ENCODE peak calls at places on chromosomes 7 and 10, in six cellular contexts. Y, T, A, C, N and E are unnamed samples.
A peak's percentile ranks its signal among the peaks of the same experiment; 100 is the strongest.

GRCh38 chr10:77204171-77204570 is 433.4 kb downstream of the KCNMA1 start:
- DNase-seq in N (no peak), T (no peak), C (no peak), Y (no peak), A (no peak), E (no peak)

GRCh38 chr10:106609867-106610266 is 554.6 kb downstream of the SORCS1 start:
- DNase-seq in Y (no peak), N (no peak), T (no peak), C (no peak), A (peak; percentile 13), E (peak; percentile 15)

GRCh38 chr10:47423476-47423875 is 39.4 kb upstream of the ZNF488 start:
- DNase-seq in C (no peak), Y (no peak), T (no peak), N (no peak), A (peak; percentile 59), E (peak; percentile 8)

GRCh38 chr7:148747274-148747673 is 48.6 kb downstream of the CUL1 start:
- DNase-seq in A (no peak), C (no peak), T (no peak), N (no peak), Y (no peak), E (no peak)

GRCh38 chr7:157717211-157718174 is 380.7 kb downstream of the DNAJB6 start:
- DNase-seq in N (no peak), T (no peak), A (no peak), Y (no peak), C (no peak), E (no peak)

GRCh38 chr7:75879771-75880184 is 944 bp downstream of the RHBDD2 start:
- DNase-seq in T (no peak), Y (no peak), C (no peak), N (peak; percentile 69), A (peak; percentile 53), E (peak; percentile 67)

GRCh38 chr10:94129393-94130130 is 135.8 kb downstream of the PLCE1 start:
- DNase-seq in A (peak; percentile 91), T (no peak), N (no peak), C (no peak), Y (no peak), E (peak; percentile 47)

GRCh38 chr7:70614237-70614984 is 517.5 kb upstream of the GALNT17 start:
- DNase-seq in T (no peak), A (peak; percentile 79), N (peak; percentile 19), C (no peak), Y (peak; percentile 66), E (peak; percentile 42)

GRCh38 chr7:77800158-77800557 is 1.6 kb downstream of the PHTF2 start:
- DNase-seq in T (no peak), C (peak; percentile 48), A (peak; percentile 21), Y (no peak), N (no peak), E (peak; percentile 37)

GRCh38 chr10:25209618-25210017 is 34.8 kb downstream of the GPR158 start:
- DNase-seq in Y (no peak), A (no peak), N (no peak), C (no peak), T (no peak), E (no peak)

GRCh38 chr10:80945267-80945880 is 407.7 kb downstream of the SH2D4B start:
- DNase-seq in T (no peak), C (no peak), N (no peak), A (no peak), Y (no peak), E (no peak)

GRCh38 chr7:79332091-79332490 is 121.4 kb downstream of the MAGI2 start:
- DNase-seq in A (peak; percentile 1), N (no peak), C (no peak), T (no peak), Y (no peak), E (peak; percentile 55)

GRCh38 chr10:6678211-6678803 is 98.2 kb upstream of the PRKCQ start:
- DNase-seq in N (peak; percentile 54), A (peak; percentile 59), Y (peak; percentile 49), C (no peak), T (no peak), E (peak; percentile 56)

GRCh38 chr7:132557489-132558044 is 18.7 kb downstream of the PLXNA4 start:
- DNase-seq in Y (no peak), N (no peak), A (peak; percentile 19), T (no peak), C (no peak), E (no peak)

GRCh38 chr7:129739427-129739826 is 127.9 kb downstream of the NRF1 start:
- DNase-seq in A (peak; percentile 26), Y (peak; percentile 32), T (no peak), N (no peak), C (no peak), E (no peak)

GRCh38 chr10:3948843-3949242 is 163.8 kb upstream of the KLF6 start:
- DNase-seq in Y (no peak), N (peak; percentile 67), C (no peak), T (no peak), A (no peak), E (no peak)

GRCh38 chr7:155797262-155798250 is 14.7 kb downstream of the SHH start:
- DNase-seq in T (no peak), N (no peak), C (no peak), Y (no peak), A (no peak), E (no peak)

GRCh38 chr7:149809215-149809614 is 29.0 kb upstream of the ZNF862 start:
- DNase-seq in C (no peak), A (no peak), N (no peak), T (no peak), Y (no peak), E (no peak)
- H3K4me3 ChIP-seq in C (no peak overlapping the region), A (no peak overlapping the region), N (no peak overlapping the region), T (no peak overlapping the region), Y (no peak overlapping the region), E (no peak overlapping the region)

GRCh38 chr10:45427956-45428338 is 53.9 kb downstream of the ALOX5 start:
- DNase-seq in A (no peak), Y (no peak), N (no peak), C (no peak), T (no peak), E (no peak)
- H3K4me1 ChIP-seq in A (no peaks in the 10 kb centered on the region), Y (no peaks in the 10 kb centered on the region), N (no peaks in the 10 kb centered on the region), C (peaks cover 3% of the 10 kb centered on the region), T (peaks cover 12% of the 10 kb centered on the region), E (no peaks in the 10 kb centered on the region)

DNA sequence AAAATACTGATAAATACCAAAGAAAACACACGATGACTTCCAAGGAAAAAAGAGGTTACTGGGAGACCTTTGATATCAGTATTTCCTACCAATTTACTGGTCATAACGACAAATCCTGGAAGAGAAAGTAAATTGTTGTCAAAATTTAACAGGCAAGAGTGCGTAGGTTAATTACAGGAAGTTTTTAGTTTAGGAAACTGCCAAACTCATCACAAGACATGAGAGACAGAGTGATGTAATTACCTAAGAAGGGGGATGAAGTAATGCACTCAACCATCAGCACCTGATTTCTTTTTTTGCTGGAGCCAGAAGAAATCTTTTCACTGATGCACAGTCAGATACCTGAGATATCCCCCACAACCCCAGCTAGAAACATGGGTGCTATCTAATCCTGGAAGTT is 16.8 kb downstream of the MACC1 start:
- DNase-seq in A (no peak), C (no peak), Y (no peak), N (no peak), T (no peak), E (no peak)
- H3K4me3 ChIP-seq in A (no peak overlapping the region), C (no peak overlapping the region), Y (no peak overlapping the region), N (no peak overlapping the region), T (no peak overlapping the region), E (no peak overlapping the region)

GRCh38 chr7:37428681-37429434 is 19.8 kb downstream of the ELMO1 start:
- DNase-seq in T (no peak), N (no peak), C (no peak), Y (no peak), A (no peak), E (no peak)
- H3K4me1 ChIP-seq in T (peaks cover 22% of the 10 kb centered on the region), N (no peaks in the 10 kb centered on the region), C (no peaks in the 10 kb centered on the region), Y (no peaks in the 10 kb centered on the region), A (no peaks in the 10 kb centered on the region), E (no peaks in the 10 kb centered on the region)

GRCh38 chr7:25832456-25832855 is 319.5 kb upstream of the NFE2L3 start:
- DNase-seq in N (no peak), T (no peak), A (no peak), C (no peak), Y (no peak), E (no peak)

GRCh38 chr7:25830228-25830627 is 321.8 kb upstream of the NFE2L3 start:
- DNase-seq in Y (no peak), T (no peak), C (no peak), N (no peak), A (no peak), E (no peak)

GRCh38 chr7:25830986-25831558 is 320.9 kb upstream of the NFE2L3 start:
- DNase-seq in N (no peak), C (no peak), T (no peak), A (no peak), Y (no peak), E (no peak)

GRCh38 chr7:25832926-25833325 is 319.1 kb upstream of the NFE2L3 start:
- DNase-seq in A (no peak), N (no peak), T (no peak), Y (no peak), C (no peak), E (no peak)

DNA sequence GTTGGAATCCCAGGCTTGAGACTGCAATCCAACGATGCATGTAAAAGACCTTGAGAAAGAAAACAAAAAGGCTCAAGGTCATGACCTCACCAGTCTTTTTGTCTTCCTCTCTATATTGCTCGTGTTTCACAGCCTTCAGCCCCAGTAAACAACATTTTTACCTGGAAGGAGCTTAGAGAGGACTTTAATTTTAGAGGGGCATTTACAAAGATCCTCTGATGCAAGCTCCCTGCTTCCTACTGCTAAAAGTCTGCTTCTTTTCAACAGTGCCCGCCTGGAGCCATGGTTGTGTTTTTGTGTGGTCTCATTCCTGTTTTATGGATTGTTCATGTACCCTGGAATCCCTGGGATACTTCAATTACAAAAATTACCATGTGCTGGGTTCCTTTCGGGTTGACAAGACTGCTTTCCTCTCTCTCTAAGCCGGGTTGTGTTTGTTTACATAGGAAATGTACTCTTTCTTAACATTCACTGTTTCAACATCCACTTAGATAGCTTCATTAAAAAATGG is 320.0 kb upstream of the NFE2L3 start:
- DNase-seq in A (no peak), Y (no peak), T (no peak), C (no peak), N (no peak), E (peak; percentile 59)
- H3K4me3 ChIP-seq in A (no peak overlapping the region), Y (no peak overlapping the region), T (no peak overlapping the region), C (no peak overlapping the region), N (no peak overlapping the region), E (no peak overlapping the region)

DNA sequence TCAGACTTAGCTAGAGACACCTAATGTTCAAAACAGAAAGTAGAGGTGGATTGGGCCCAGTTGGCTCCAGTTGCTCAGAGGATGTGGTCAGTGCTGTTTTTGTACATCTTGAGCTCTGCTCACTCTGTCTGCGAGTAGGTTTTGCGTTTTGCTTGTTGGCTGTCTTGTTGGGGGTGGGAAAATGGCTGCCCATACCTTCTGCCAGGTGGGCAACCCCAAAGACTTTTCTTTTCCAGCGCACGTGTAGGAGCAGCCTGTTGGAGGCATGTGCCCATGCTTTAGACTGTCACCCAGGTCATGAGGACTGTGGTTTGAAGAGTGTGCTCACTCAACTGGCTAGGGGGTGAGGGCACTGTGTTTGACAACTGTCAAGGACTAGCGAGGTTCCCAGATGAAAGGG is 73.9 kb downstream of the KAT6B start:
- DNase-seq in N (peak; percentile 48), T (no peak), C (peak; percentile 48), Y (no peak), A (no peak), E (no peak)
- H3K4me1 ChIP-seq in N (peaks cover 11% of the 10 kb centered on the region), T (peaks cover 29% of the 10 kb centered on the region), C (peaks cover 51% of the 10 kb centered on the region), Y (peaks cover 22% of the 10 kb centered on the region), A (peaks cover 15% of the 10 kb centered on the region), E (peaks cover 5% of the 10 kb centered on the region)

DNA sequence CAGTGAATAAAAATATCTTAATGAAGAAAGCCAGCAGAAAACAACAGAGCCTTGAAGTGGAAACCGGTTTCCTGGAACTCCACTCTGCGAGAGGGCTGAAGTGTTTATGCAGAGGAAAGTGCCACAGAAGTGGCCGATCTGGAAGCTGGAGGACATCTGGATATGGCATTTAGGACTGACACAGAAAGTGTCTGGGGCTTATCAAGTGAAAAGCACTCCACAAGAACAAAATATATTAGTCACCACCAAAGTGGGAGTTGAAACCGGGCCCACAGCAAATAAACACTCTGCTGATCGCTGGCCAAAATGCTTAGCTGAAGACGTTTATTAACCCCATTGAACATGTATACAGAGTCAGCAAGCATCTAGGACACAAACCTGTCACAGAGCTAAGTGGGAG is 7.8 kb downstream of the NOD1 start:
- DNase-seq in C (no peak), T (no peak), A (peak; percentile 92), N (no peak), Y (peak; percentile 66), E (peak; percentile 78)
- H3K4me3 ChIP-seq in C (no peak overlapping the region), T (no peak overlapping the region), A (peak overlapping the region; percentile 34), N (no peak overlapping the region), Y (peak overlapping the region; percentile 1), E (peak overlapping the region; percentile 65)